ENCODE peak calls at places on chromosomes 4 and X, in seven cellular contexts. D is neuronal stem cell, C is fibroblast of lung, T is astrocyte, O is GM12878, F is keratinocyte, I is MM.1S. P is an unnamed sample.

GRCh38 chr4:24857996-24858395 is 54.8 kb downstream of the CCDC149 start:
- DNase-seq in T (peak), C (peak), I (no peak), O (no peak), D (no peak), F (no peak), P (peak)

GRCh38 chrX:129585691-129586090 is 45.6 kb downstream of the OCRL start:
- DNase-seq in O (no peak), F (no peak), D (no peak), I (no peak), T (no peak), C (no peak), P (peak)

GRCh38 chr4:69830529-69831269 is 29.2 kb downstream of the SULT1E1 start:
- DNase-seq in I (peak), C (peak), O (no peak), F (no peak), D (no peak), T (peak), P (peak)

GRCh38 chr4:106584590-106584989 is 216.0 kb upstream of the GIMD1 start:
- DNase-seq in I (peak), C (peak), F (no peak), D (no peak), O (no peak), T (peak), P (peak)

GRCh38 chr4:69831646-69832325 is 28.2 kb downstream of the SULT1E1 start:
- DNase-seq in F (no peak), I (peak), O (peak), C (no peak), D (no peak), T (no peak), P (no peak)

GRCh38 chr4:155037031-155037430 is 171.4 kb upstream of the NPY2R start:
- DNase-seq in T (no peak), O (no peak), I (no peak), F (no peak), C (no peak), D (no peak), P (no peak)

GRCh38 chr4:139564502-139564901 is 8.5 kb upstream of the SETD7 start:
- DNase-seq in C (no peak), I (no peak), F (no peak), O (no peak), T (no peak), D (no peak), P (no peak)

GRCh38 chr4:37188100-37188499 is 56.4 kb upstream of the NWD2 start:
- DNase-seq in D (no peak), I (peak), F (no peak), T (no peak), C (no peak), O (no peak), P (no peak)

GRCh38 chr4:105128208-105128607 is 18.5 kb upstream of the TET2 start:
- DNase-seq in D (no peak), C (no peak), I (no peak), O (no peak), T (no peak), F (no peak), P (no peak)

GRCh38 chrX:119895843-119896326 is at the start of gene AKAP14:
- DNase-seq in O (no peak), I (no peak), D (no peak), T (no peak), F (no peak), C (no peak), P (no peak)

GRCh38 chrX:105975382-105975781 is 63.1 kb downstream of the SERPINA7 start:
- DNase-seq in C (no peak), I (peak), T (no peak), F (no peak), D (peak), O (no peak), P (peak)

GRCh38 chr4:80197132-80197573 is at the start of gene PRDM8:
- DNase-seq in O (no peak), D (no peak), F (no peak), I (no peak), C (peak), T (peak), P (peak)

GRCh38 chr4:80615099-80615498 is 279.6 kb downstream of the CFAP299 start:
- DNase-seq in I (no peak), F (no peak), O (no peak), D (no peak), C (no peak), T (no peak), P (no peak)

GRCh38 chrX:64394059-64394873 is 986 bp downstream of the MTMR8 start:
- DNase-seq in O (no peak), C (no peak), I (no peak), T (no peak), D (no peak), F (no peak), P (no peak)

GRCh38 chr4:158315706-158316105 is 105.4 kb downstream of the TMEM144 start:
- DNase-seq in O (no peak), T (peak), F (no peak), I (no peak), D (no peak), C (peak), P (peak)

GRCh38 chrX:131067846-131068745 is 9.9 kb downstream of the ARHGAP36 start:
- DNase-seq in C (no peak), D (no peak), T (no peak), O (no peak), I (no peak), F (no peak), P (no peak)

GRCh38 chrX:124347242-124347641 is 879 bp downstream of the SH2D1A start:
- DNase-seq in C (no peak), O (no peak), T (no peak), I (no peak), F (no peak), D (no peak), P (no peak)

GRCh38 chrX:42028113-42028512 is 104.8 kb upstream of the CASK start:
- DNase-seq in D (no peak), C (no peak), O (no peak), F (no peak), T (no peak), I (no peak), P (no peak)

GRCh38 chrX:110218591-110218990 is 99.3 kb downstream of the AMMECR1 start:
- DNase-seq in O (no peak), C (no peak), T (peak), D (no peak), F (no peak), I (no peak), P (peak)

GRCh38 chr4:48017108-48017527 is 546 bp downstream of the NIPAL1 start:
- DNase-seq in O (no peak), T (peak), D (peak), I (no peak), F (peak), C (peak), P (peak)

GRCh38 chr4:3783691-3784306 is 17.6 kb downstream of the ADRA2C start:
- DNase-seq in C (no peak), F (no peak), D (no peak), O (no peak), T (no peak), I (no peak), P (no peak)

GRCh38 chr4:2755821-2756690 is at the start of gene TNIP2:
- DNase-seq in I (peak), F (peak), C (peak), O (no peak), D (peak), T (peak), P (peak)

GRCh38 chrX:45621356-45622041 is 420.8 kb upstream of the DIPK2B start:
- DNase-seq in C (peak), O (no peak), I (no peak), F (peak), D (no peak), T (peak), P (peak)

GRCh38 chrX:149512225-149512885 is 7.2 kb upstream of the IDS start:
- DNase-seq in F (no peak), D (peak), C (peak), T (no peak), O (peak), I (peak), P (peak)

GRCh38 chrX:37350034-37350365 is 836 bp downstream of the PRRG1 start:
- DNase-seq in T (peak), D (no peak), O (no peak), F (no peak), C (peak), I (no peak), P (peak)
- H3K4me3 ChIP-seq in T (peak), D (peak), O (no peak), F (peak), C (peak), I (no peak), P (peak)

DNA sequence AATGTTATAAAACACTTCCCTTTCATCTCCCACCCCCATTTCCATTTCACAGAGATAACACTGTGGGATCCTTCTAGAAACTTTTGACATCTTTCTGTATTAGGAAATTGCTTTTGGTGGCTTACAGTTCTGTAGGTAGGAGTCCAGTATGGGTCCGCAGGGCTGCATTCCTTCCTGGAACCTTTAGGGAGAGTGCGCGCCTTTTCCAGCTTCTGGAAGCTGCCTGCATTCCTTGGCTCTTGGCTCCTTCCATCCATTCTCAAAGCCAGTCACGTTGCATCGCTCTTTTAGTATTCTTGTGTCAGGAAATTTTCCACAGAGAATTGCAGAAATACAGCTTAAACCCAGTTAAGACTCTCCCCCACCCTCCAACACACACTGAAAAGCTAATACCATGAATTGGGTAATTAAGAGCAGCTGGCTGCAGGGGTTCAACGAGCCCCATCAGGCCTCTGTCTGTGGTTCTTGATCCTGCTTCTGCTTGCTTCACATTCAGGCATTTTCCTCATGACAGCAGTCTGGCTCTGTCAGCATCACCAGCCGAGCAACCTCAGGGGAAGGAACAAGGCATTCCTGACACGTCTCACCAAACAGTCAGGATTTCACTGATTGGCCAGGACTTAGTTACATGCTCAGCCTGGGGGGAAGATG is 48.8 kb downstream of the SEPTIN11 start:
- DNase-seq in D (no peak), O (no peak), F (no peak), T (peak), C (peak), I (no peak), P (peak)
- H3K9ac ChIP-seq in D (no peak), O (no peak), F (no peak), T (peak), C (no peak), I (no peak), P (peak)

GRCh38 chrX:78321809-78322208 is 5.6 kb downstream of the CYSLTR1 start:
- DNase-seq in F (no peak), D (no peak), I (peak), T (no peak), O (no peak), C (no peak), P (no peak)
- H3K4me3 ChIP-seq in F (no peak), D (no peak), I (no peak), T (no peak), O (no peak), C (no peak), P (no peak)

DNA sequence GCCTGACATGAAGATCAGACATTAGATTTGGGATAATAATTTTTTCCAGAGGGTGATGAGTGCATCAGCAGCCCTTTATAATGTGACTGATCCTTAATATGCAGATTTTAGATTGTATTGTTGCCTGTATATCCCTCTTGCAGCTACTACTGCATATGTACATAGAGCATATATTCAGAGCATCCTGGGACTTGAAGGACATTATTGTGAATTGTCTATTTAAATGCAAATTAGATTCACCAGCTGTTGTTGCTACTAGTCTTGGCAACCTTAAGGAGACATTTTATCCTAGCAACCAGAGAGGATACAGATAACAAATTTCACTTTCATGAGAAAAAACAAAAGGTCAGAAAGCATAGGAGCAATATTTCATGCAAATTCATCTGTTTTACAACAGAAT is 148.8 kb downstream of the GC start:
- DNase-seq in O (no peak), C (no peak), T (no peak), D (no peak), F (no peak), I (no peak), P (no peak)
- H3K9ac ChIP-seq in O (no peak), C (no peak), T (no peak), D (no peak), F (no peak), I (no peak), P (no peak)

P was measured in adipocyte.